ENCODE peak calls at places on chromosomes 12 and 14, in nine cellular contexts. O, J, Y, M, E, F, N, C and G are unnamed samples.

GRCh38 chr14:100880271-100881101 is 23.0 kb downstream of the RTL1 start:
- DNase-seq in O (no peak), J (no peak), Y (no peak), M (peak; percentile 34), E (no peak), F (no peak), N (no peak), C (no peak), G (no peak)

GRCh38 chr12:42789808-42790760 is 200.5 kb upstream of the PRICKLE1 start:
- DNase-seq in O (no peak), J (no peak), Y (no peak), M (no peak), E (no peak), F (no peak), N (peak; percentile 45), C (no peak), G (no peak)

GRCh38 chr12:31322651-31323248 is 3.2 kb downstream of the SINHCAF start:
- DNase-seq in O (no peak), J (no peak), Y (no peak), M (no peak), E (no peak), F (no peak), N (peak; percentile 36), C (peak; percentile 46), G (no peak)

GRCh38 chr12:46214668-46215429 is 54.0 kb downstream of the SLC38A1 start:
- DNase-seq in O (no peak), J (peak; percentile 63), Y (no peak), M (peak; percentile 77), E (no peak), F (no peak), N (no peak), C (no peak), G (no peak)

GRCh38 chr14:76676539-76676938 is 84.7 kb upstream of the VASH1 start:
- DNase-seq in O (no peak), J (no peak), Y (no peak), M (no peak), E (no peak), F (no peak), N (no peak), C (no peak), G (no peak)

GRCh38 chr14:74516451-74517155 is 23.0 kb downstream of the ISCA2 start:
- DNase-seq in O (no peak), J (no peak), Y (no peak), M (peak; percentile 31), E (no peak), F (no peak), N (no peak), C (peak; percentile 50), G (no peak)

GRCh38 chr12:32031109-32031508 is 71.9 kb downstream of the RESF1 start:
- DNase-seq in O (no peak), J (no peak), Y (no peak), M (no peak), E (no peak), F (no peak), N (no peak), C (no peak), G (peak; percentile 14)

GRCh38 chr12:39329015-39329414 is 113.9 kb downstream of the KIF21A start:
- DNase-seq in O (no peak), J (no peak), Y (no peak), M (no peak), E (no peak), F (no peak), N (peak; percentile 36), C (peak; percentile 31), G (no peak)

GRCh38 chr12:75260316-75260715 is 50.7 kb upstream of the KCNC2 start:
- DNase-seq in O (no peak), J (no peak), Y (no peak), M (no peak), E (no peak), F (no peak), N (no peak), C (peak; percentile 18), G (no peak)

GRCh38 chr12:111121840-111122239 is 201.5 kb upstream of the MYL2 start:
- DNase-seq in O (no peak), J (no peak), Y (no peak), M (no peak), E (no peak), F (no peak), N (no peak), C (no peak), G (no peak)
- TF ChIP-seq CTCF in O (no peak), J (no peak), Y (peak; percentile 36), M (no peak), E (no peak), F (no peak), N (no peak), C (no peak), G (no peak)

GRCh38 chr14:65958664-65959562 is 527.3 kb upstream of the CCDC196 start:
- DNase-seq in O (no peak), J (peak; percentile 46), Y (no peak), M (no peak), E (no peak), F (no peak), N (peak; percentile 45), C (peak; percentile 23), G (no peak)
- TF ChIP-seq CTCF in O (no peak), J (peak; percentile 74), Y (peak; percentile 45), M (peak; percentile 27), E (peak; percentile 58), F (peak; percentile 57), N (peak; percentile 35), C (peak; percentile 29), G (peak; percentile 65)

GRCh38 chr12:105507311-105508035 is 177.0 kb downstream of the C12orf75 start:
- DNase-seq in O (no peak), J (no peak), Y (peak; percentile 17), M (no peak), E (no peak), F (no peak), N (no peak), C (peak; percentile 49), G (no peak)

GRCh38 chr12:105502426-105502930 is 172.0 kb downstream of the C12orf75 start:
- DNase-seq in O (no peak), J (no peak), Y (peak; percentile 70), M (no peak), E (no peak), F (no peak), N (no peak), C (no peak), G (no peak)

GRCh38 chr12:105506678-105507310 is 176.3 kb downstream of the C12orf75 start:
- DNase-seq in O (no peak), J (no peak), Y (peak; percentile 74), M (no peak), E (no peak), F (no peak), N (no peak), C (no peak), G (no peak)

GRCh38 chr12:105508096-105508495 is 177.6 kb downstream of the C12orf75 start:
- DNase-seq in O (no peak), J (no peak), Y (no peak), M (no peak), E (no peak), F (no peak), N (no peak), C (no peak), G (no peak)

GRCh38 chr12:105504286-105504685 is 173.8 kb downstream of the C12orf75 start:
- DNase-seq in O (no peak), J (no peak), Y (peak; percentile 31), M (no peak), E (no peak), F (no peak), N (no peak), C (no peak), G (no peak)
- TF ChIP-seq CTCF in O (no peak), J (no peak), Y (no peak), M (no peak), E (no peak), F (no peak), N (no peak), C (no peak), G (no peak)

GRCh38 chr12:6231359-6232268 is 31.4 kb downstream of the CD9 start:
- DNase-seq in O (no peak), J (no peak), Y (no peak), M (peak; percentile 67), E (peak; percentile 24), F (no peak), N (no peak), C (no peak), G (no peak)

GRCh38 chr12:6234214-6234613 is 34.0 kb downstream of the CD9 start:
- DNase-seq in O (no peak), J (no peak), Y (no peak), M (no peak), E (no peak), F (no peak), N (peak; percentile 74), C (no peak), G (no peak)

GRCh38 chr12:6235499-6235898 is 35.3 kb downstream of the CD9 start:
- DNase-seq in O (peak; percentile 72), J (no peak), Y (no peak), M (peak; percentile 88), E (peak; percentile 76), F (no peak), N (no peak), C (no peak), G (no peak)

GRCh38 chr12:6234906-6235305 is 34.7 kb downstream of the CD9 start:
- DNase-seq in O (no peak), J (no peak), Y (no peak), M (no peak), E (no peak), F (no peak), N (no peak), C (no peak), G (no peak)

DNA sequence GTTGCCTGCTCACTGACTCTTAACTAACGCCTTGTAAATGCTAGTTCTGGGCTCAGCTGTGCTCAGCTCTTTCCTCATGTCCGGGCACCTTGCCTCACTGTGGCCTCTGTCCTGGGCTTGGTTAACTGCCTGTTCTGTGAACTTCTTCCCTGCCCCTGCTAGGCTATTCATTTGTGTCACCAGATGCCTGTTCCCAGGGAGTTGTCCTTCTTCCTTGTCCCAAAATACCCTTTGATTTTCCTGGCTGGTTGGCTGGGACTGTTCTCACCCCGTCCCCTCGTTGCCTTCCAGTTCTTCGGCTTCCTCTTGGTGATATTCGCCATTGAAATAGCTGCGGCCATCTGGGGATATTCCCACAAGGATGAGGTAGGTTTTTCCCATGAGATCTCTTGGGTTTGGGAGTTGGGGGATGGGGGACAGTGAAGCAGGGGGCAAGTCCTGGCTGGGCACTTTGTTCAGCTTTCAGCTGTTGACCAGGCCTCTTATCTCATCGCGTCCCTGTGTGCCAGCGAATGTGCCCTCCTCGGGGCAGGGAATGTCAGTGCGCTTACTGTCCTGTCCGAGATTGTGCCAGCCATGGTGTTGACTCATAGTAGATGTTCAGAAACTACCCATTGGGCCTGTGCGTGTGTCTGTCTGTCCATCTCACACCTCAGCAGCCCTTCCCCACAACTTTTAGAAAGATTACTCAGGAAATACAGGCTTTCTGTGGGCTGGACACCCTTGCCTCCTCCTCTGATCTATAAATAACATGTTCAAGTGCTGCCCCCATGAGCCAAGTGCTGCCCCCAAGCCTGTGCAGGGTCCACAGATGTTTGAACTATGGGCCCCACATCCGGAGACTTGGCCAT is 33.1 kb downstream of the CD9 start:
- DNase-seq in O (peak; percentile 69), J (no peak), Y (no peak), M (peak; percentile 77), E (peak; percentile 63), F (no peak), N (no peak), C (no peak), G (no peak)
- TF ChIP-seq CTCF in O (no peak), J (no peak), Y (no peak), M (no peak), E (no peak), F (no peak), N (no peak), C (peak; percentile 14), G (no peak)